ENCODE peak calls at places on chromosome 19, in nine cellular contexts. W is HEK293T, N is anterior cingulate cortex, A is NCI-H1105 treated with DMSO at 0.1 percent for 48 hours, M is mesendoderm, I is fibroblast of the aortic adventitia, Y is tibial artery, V is H7, D is PC-9. X is an unnamed sample.

GRCh38 chr19:35458821-35459391 is 10.8 kb downstream of the FFAR2 start:
- DNase-seq in M (no peak), I (no peak), N (no peak), D (no peak), V (no peak), A (no peak), Y (no peak), W (no peak), X (no peak)

GRCh38 chr19:27905074-27905473 is 1307.9 kb downstream of the UQCRFS1 start:
- DNase-seq in I (no peak), A (no peak), W (no peak), N (no peak), M (no peak), D (no peak), V (no peak), Y (no peak), X (no peak)

GRCh38 chr19:55092423-55093318 is 17.0 kb downstream of the EPS8L1 start:
- DNase-seq in V (peak), M (peak), Y (no peak), W (no peak), A (no peak), D (peak), I (no peak), N (no peak), X (no peak)

GRCh38 chr19:1675633-1676350 is 23.4 kb upstream of the TCF3 start:
- DNase-seq in V (peak), D (no peak), M (peak), W (no peak), I (no peak), Y (no peak), N (no peak), A (no peak), X (no peak)

GRCh38 chr19:296476-297225 is 5.4 kb upstream of the PLPP2 start:
- DNase-seq in Y (peak), V (peak), A (no peak), D (no peak), N (no peak), W (no peak), I (no peak), M (no peak), X (no peak)

GRCh38 chr19:485122-485521 is 11.2 kb upstream of the MADCAM1 start:
- DNase-seq in M (no peak), D (no peak), A (peak), N (no peak), I (no peak), W (no peak), Y (no peak), V (no peak), X (no peak)

GRCh38 chr19:50921391-50922315 is 10.5 kb upstream of the KLK4 start:
- DNase-seq in I (peak), V (peak), D (peak), A (no peak), N (no peak), W (no peak), M (no peak), Y (no peak), X (peak)

GRCh38 chr19:40366697-40367561 is 18.4 kb downstream of the PLD3 start:
- DNase-seq in N (peak), M (peak), I (no peak), D (no peak), Y (no peak), V (peak), W (no peak), A (no peak), X (no peak)

GRCh38 chr19:46896076-46896794 is 35.4 kb downstream of the ARHGAP35 start:
- DNase-seq in I (no peak), W (no peak), M (no peak), D (no peak), Y (no peak), A (no peak), N (no peak), V (no peak), X (no peak)

GRCh38 chr19:15714638-15715037 is 13.2 kb upstream of the OR10H2 start:
- DNase-seq in W (no peak), N (no peak), Y (no peak), V (no peak), I (no peak), D (no peak), M (no peak), A (no peak), X (no peak)

GRCh38 chr19:1383014-1383310 is 745 bp upstream of the NDUFS7 start:
- DNase-seq in A (no peak), M (no peak), I (no peak), W (no peak), N (no peak), Y (no peak), V (no peak), D (no peak), X (no peak)

GRCh38 chr19:2495130-2495641 is 19.3 kb downstream of the GADD45B start:
- DNase-seq in I (peak), A (no peak), D (peak), W (no peak), N (peak), V (peak), M (no peak), Y (peak), X (peak)

GRCh38 chr19:22783651-22784050 is 300 bp downstream of the ZNF99 start:
- DNase-seq in W (no peak), D (no peak), M (no peak), N (no peak), A (no peak), Y (no peak), V (no peak), I (no peak), X (no peak)

GRCh38 chr19:50537769-50538230 is 24.1 kb upstream of the ASPDH start:
- DNase-seq in N (peak), I (peak), M (peak), D (peak), A (peak), W (peak), V (peak), Y (peak), X (peak)

GRCh38 chr19:41801682-41802317 is 5.4 kb downstream of the CEACAM3 start:
- DNase-seq in M (no peak), V (no peak), W (no peak), I (no peak), A (no peak), D (peak), N (no peak), Y (no peak), X (no peak)

GRCh38 chr19:40200352-40201099 is 9.3 kb downstream of the MAP3K10 start:
- DNase-seq in A (no peak), I (no peak), W (no peak), V (no peak), N (no peak), Y (no peak), M (no peak), D (no peak), X (no peak)

GRCh38 chr19:14871619-14872230 is 14.2 kb downstream of the OR7A17 start:
- DNase-seq in I (peak), A (no peak), D (peak), W (peak), N (no peak), M (peak), Y (no peak), V (peak), X (peak)

GRCh38 chr19:9431475-9431874 is 3.9 kb downstream of the ZNF266 start:
- DNase-seq in W (no peak), D (no peak), N (no peak), Y (no peak), V (peak), M (peak), I (no peak), A (no peak), X (peak)